ENCODE peak calls at places on chromosome 7, in seven cellular contexts. R is lung, I is right cardiac atrium, M is keratinocyte, S is fibroblast of lung, B is MM.1S, H is IMR-90. X is an unnamed sample.

GRCh38 chr7:141014091-141014490 is 661 bp downstream of the MRPS33 start:
- DNase-seq in B (no peak), H (peak; percentile 5), R (no peak), M (no peak), I (no peak), S (peak; percentile 41), X (no peak)

GRCh38 chr7:22853674-22854157 is 31.1 kb upstream of the TOMM7 start:
- DNase-seq in R (no peak), M (no peak), H (no peak), S (no peak), I (no peak), B (peak; percentile 53), X (peak; percentile 76)

GRCh38 chr7:95840953-95841950 is 68.9 kb downstream of the DYNC1I1 start:
- DNase-seq in I (no peak), H (no peak), S (no peak), B (no peak), M (no peak), R (no peak), X (no peak)

GRCh38 chr7:12884856-12885440 is 197.5 kb downstream of the ARL4A start:
- DNase-seq in M (no peak), H (peak; percentile 61), I (no peak), R (no peak), S (peak; percentile 65), B (no peak), X (no peak)

GRCh38 chr7:74372060-74372408 is 81.7 kb upstream of the GTF2IRD1 start:
- DNase-seq in S (no peak), M (no peak), B (no peak), R (no peak), H (no peak), I (no peak), X (no peak)

GRCh38 chr7:77846317-77847092 is 47.9 kb downstream of the PHTF2 start:
- DNase-seq in M (no peak), S (no peak), B (no peak), H (no peak), R (no peak), I (no peak), X (no peak)

GRCh38 chr7:149477494-149478443 is 16.9 kb upstream of the ZNF777 start:
- DNase-seq in B (no peak), H (no peak), S (no peak), I (no peak), R (no peak), M (no peak), X (no peak)

GRCh38 chr7:14184292-14184864 is 194.9 kb upstream of the ETV1 start:
- DNase-seq in M (no peak), H (no peak), B (no peak), R (no peak), I (no peak), S (no peak), X (no peak)

GRCh38 chr7:130352335-130353074 is 7.9 kb downstream of the CPA5 start:
- DNase-seq in M (no peak), H (peak; percentile 75), R (no peak), S (peak; percentile 69), B (no peak), I (no peak), X (no peak)

GRCh38 chr7:65554-65953 is 126.8 kb upstream of the FAM20C start:
- DNase-seq in R (no peak), H (peak; percentile 70), I (peak; percentile 46), B (no peak), S (peak; percentile 76), M (no peak), X (no peak)

GRCh38 chr7:31043035-31043434 is 9.1 kb upstream of the ADCYAP1R1 start:
- DNase-seq in M (no peak), R (no peak), B (no peak), S (no peak), H (no peak), I (no peak), X (no peak)

GRCh38 chr7:156608176-156608478 is 32.4 kb upstream of the RNF32 start:
- DNase-seq in I (peak; percentile 23), B (no peak), R (no peak), M (no peak), H (no peak), S (no peak), X (no peak)

GRCh38 chr7:149723082-149723767 is 50.2 kb downstream of the ZNF467 start:
- DNase-seq in B (no peak), H (no peak), R (no peak), S (no peak), M (no peak), I (no peak), X (peak; percentile 63)

GRCh38 chr7:102828291-102828690 is 79.5 kb downstream of the FAM185A start:
- DNase-seq in B (no peak), M (no peak), I (no peak), H (peak; percentile 90), R (no peak), S (no peak), X (no peak)

GRCh38 chr7:30929686-30930085 is 18.0 kb downstream of the AQP1 start:
- DNase-seq in R (no peak), M (no peak), H (no peak), S (no peak), I (peak; percentile 4), B (no peak), X (no peak)

GRCh38 chr7:132028144-132028920 is 471.9 kb upstream of the PODXL start:
- DNase-seq in H (no peak), R (no peak), B (no peak), M (peak; percentile 53), S (no peak), I (no peak), X (no peak)

GRCh38 chr7:10889266-10889898 is 84.3 kb upstream of the PHF14 start:
- DNase-seq in M (peak; percentile 5), I (peak; percentile 15), S (peak; percentile 56), R (no peak), H (peak; percentile 51), B (peak; percentile 71), X (no peak)

GRCh38 chr7:84202855-84203254 is 8.3 kb upstream of the SEMA3A start:
- DNase-seq in B (no peak), H (no peak), M (no peak), R (no peak), I (no peak), S (peak; percentile 31), X (no peak)
- H3K4me1 ChIP-seq in B (no peaks in the 10 kb centered on the region), H (no peaks in the 10 kb centered on the region), M (peaks cover 5% of the 10 kb centered on the region), R (no peaks in the 10 kb centered on the region), I (no peaks in the 10 kb centered on the region), S (peaks cover 2% of the 10 kb centered on the region), X (no peaks in the 10 kb centered on the region)

GRCh38 chr7:17318146-17318545 is 19.7 kb downstream of the AHR start:
- DNase-seq in R (no peak), M (no peak), B (no peak), I (no peak), H (peak; percentile 87), S (peak; percentile 92), X (no peak)

GRCh38 chr7:17313175-17313574 is 14.7 kb downstream of the AHR start:
- DNase-seq in H (no peak), M (no peak), S (no peak), R (no peak), B (no peak), I (no peak), X (no peak)

GRCh38 chr7:17319164-17320101 is 21.0 kb downstream of the AHR start:
- DNase-seq in R (no peak), B (no peak), S (no peak), M (no peak), H (no peak), I (no peak), X (no peak)

GRCh38 chr7:17312641-17313040 is 14.2 kb downstream of the AHR start:
- DNase-seq in R (no peak), M (no peak), I (no peak), H (no peak), S (no peak), B (no peak), X (no peak)

DNA sequence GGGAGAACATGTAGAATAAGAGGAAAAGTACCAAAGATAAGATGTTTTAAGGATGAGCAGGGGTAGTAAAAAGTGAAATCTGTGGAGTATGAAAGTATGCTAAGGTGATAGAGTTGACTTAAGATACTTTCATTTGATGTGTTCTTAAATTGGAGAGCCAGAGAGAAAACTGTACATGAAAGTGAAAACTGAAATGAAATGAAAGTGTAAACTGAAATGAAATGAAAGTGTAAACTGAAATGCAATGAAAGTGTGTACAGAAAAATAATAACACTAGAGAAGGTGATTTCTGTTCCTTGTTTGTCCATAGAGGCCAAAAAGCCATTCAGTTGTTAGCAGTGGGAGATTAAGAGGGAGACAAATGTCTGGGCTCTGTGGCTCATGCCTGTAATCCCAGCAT is 17.5 kb downstream of the AHR start:
- DNase-seq in H (no peak), B (no peak), R (no peak), M (no peak), I (no peak), S (no peak), X (no peak)
- H3K4me1 ChIP-seq in H (peaks cover 2% of the 10 kb centered on the region), B (no peaks in the 10 kb centered on the region), R (peaks cover 21% of the 10 kb centered on the region), M (no peaks in the 10 kb centered on the region), I (no peaks in the 10 kb centered on the region), S (peaks cover 2% of the 10 kb centered on the region), X (peaks cover 10% of the 10 kb centered on the region)

DNA sequence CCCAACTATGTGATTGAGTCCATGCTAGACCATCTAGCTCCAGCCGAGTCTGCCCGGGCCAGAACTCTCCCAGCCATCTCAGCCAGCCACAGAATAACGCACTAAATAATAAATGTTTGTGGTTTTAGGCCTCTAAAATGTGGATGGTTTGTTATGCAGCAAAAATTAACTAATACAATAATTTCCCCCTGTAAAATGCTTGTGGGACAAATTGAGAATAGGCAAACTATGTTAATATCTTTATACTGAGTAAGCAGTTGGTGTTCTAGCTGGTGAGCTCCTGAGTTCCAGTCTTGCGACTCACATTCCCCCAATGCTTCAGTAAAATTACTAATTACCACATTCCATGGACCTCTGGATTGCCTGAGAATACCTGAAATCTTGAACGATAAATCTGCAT is 316.8 kb upstream of the NFE2L3 start:
- DNase-seq in I (no peak), M (no peak), H (peak; percentile 64), S (peak; percentile 62), B (no peak), R (no peak), X (no peak)
- H3K4me1 ChIP-seq in I (peaks cover 4% of the 10 kb centered on the region), M (peaks cover 5% of the 10 kb centered on the region), H (peaks cover 13% of the 10 kb centered on the region), S (no peaks in the 10 kb centered on the region), B (no peaks in the 10 kb centered on the region), R (peaks cover under 1% of the 10 kb centered on the region), X (no peaks in the 10 kb centered on the region)

GRCh38 chr7:2802082-2802481 is 42.0 kb downstream of the GNA12 start:
- DNase-seq in I (no peak), M (no peak), R (no peak), H (peak; percentile 70), B (no peak), S (peak; percentile 70), X (no peak)

GRCh38 chr7:2802504-2803341 is 41.4 kb downstream of the GNA12 start:
- DNase-seq in M (no peak), S (peak; percentile 55), H (peak; percentile 72), B (no peak), I (peak; percentile 60), R (no peak), X (peak; percentile 23)

GRCh38 chr7:2804227-2804763 is 39.8 kb downstream of the GNA12 start:
- DNase-seq in B (no peak), I (no peak), H (no peak), S (no peak), R (no peak), M (no peak), X (peak; percentile 23)

GRCh38 chr7:2803755-2804154 is 40.4 kb downstream of the GNA12 start:
- DNase-seq in B (no peak), M (no peak), R (no peak), I (no peak), H (no peak), S (no peak), X (peak; percentile 33)

DNA sequence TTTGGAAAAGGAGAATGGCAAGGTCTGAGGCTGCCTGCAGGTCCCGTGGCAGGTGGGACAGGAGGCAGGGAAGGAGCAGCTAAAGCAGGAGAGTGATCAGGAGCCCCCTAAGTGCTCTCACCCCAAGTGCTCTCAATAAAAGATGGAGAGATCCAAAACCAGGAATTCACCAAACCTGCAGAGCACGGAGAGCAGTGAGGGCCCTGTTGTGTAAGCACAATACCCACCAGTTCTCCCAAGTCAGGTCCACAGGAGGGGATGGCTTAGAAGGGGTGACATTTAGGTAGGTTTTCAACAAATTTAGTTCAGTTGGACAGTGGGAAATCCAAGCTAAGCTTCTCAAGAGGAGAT is 40.8 kb downstream of the GNA12 start:
- DNase-seq in M (no peak), R (no peak), I (no peak), H (no peak), S (no peak), B (no peak), X (peak; percentile 41)
- H3K4me1 ChIP-seq in M (peaks cover 34% of the 10 kb centered on the region), R (peaks cover 33% of the 10 kb centered on the region), I (peaks cover 17% of the 10 kb centered on the region), H (peaks cover 28% of the 10 kb centered on the region), S (peaks cover 26% of the 10 kb centered on the region), B (no peaks in the 10 kb centered on the region), X (peaks cover 80% of the 10 kb centered on the region)

X was measured in spleen.